ENCODE peak calls at places on chromosomes 13 and 19, in four cellular contexts. V is heart right ventricle, G is tibial nerve, J is kidney. M is an unnamed sample.
A peak's percentile ranks its signal among the peaks of the same experiment; 100 is the strongest.

GRCh38 chr19:49498475-49498874 is 2.2 kb downstream of the RPS11 start:
- DNase-seq in V (no peak), G (no peak), J (no peak), M (no peak)

GRCh38 chr13:113852536-113853517 is 11.0 kb downstream of the GAS6 start:
- DNase-seq in V (peak; percentile 3), G (no peak), J (peak; percentile 68), M (peak; percentile 66)

GRCh38 chr19:54172413-54172763 is 572 bp downstream of the TMC4 start:
- DNase-seq in V (no peak), G (no peak), J (peak; percentile 81), M (no peak)

GRCh38 chr19:38506723-38507550 is 73.4 kb downstream of the RYR1 start:
- DNase-seq in V (peak; percentile 43), G (peak; percentile 62), J (peak; percentile 89), M (peak; percentile 84)

GRCh38 chr13:112842343-112842856 is 126.6 kb upstream of the MCF2L start:
- DNase-seq in V (peak; percentile 61), G (peak; percentile 31), J (no peak), M (no peak)

GRCh38 chr19:16382775-16383543 is 58.3 kb downstream of the KLF2 start:
- DNase-seq in V (peak; percentile 94), G (peak; percentile 92), J (peak; percentile 93), M (peak; percentile 90)

GRCh38 chr13:28636078-28636477 is 22.9 kb upstream of the POMP start:
- DNase-seq in V (no peak), G (no peak), J (no peak), M (no peak)

GRCh38 chr13:114110091-114110829 is 22.2 kb downstream of the RASA3 start:
- DNase-seq in V (no peak), G (no peak), J (peak; percentile 81), M (no peak)

GRCh38 chr19:40502647-40503046 is 35.8 kb downstream of the SPTBN4 start:
- DNase-seq in V (no peak), G (no peak), J (no peak), M (no peak)

GRCh38 chr19:6697291-6697690 is 23.2 kb downstream of the C3 start:
- DNase-seq in V (no peak), G (no peak), J (peak; percentile 25), M (no peak)

GRCh38 chr13:20567881-20568528 is 1.0 kb downstream of the IFT88 start:
- DNase-seq in V (no peak), G (no peak), J (no peak), M (no peak)

GRCh38 chr19:1823020-1823419 is 10.9 kb upstream of the ATP8B3 start:
- DNase-seq in V (no peak), G (no peak), J (no peak), M (no peak)

GRCh38 chr13:29105779-29106178 is 285.6 kb downstream of the MTUS2 start:
- DNase-seq in V (no peak), G (no peak), J (no peak), M (no peak)

GRCh38 chr19:46924874-46925547 is 64.2 kb downstream of the ARHGAP35 start:
- DNase-seq in V (peak; percentile 27), G (no peak), J (no peak), M (no peak)

GRCh38 chr19:13033244-13033643 is 38.0 kb downstream of the NFIX start:
- DNase-seq in V (no peak), G (no peak), J (no peak), M (no peak)

GRCh38 chr19:3098141-3098514 is 4.0 kb downstream of the GNA11 start:
- DNase-seq in V (peak; percentile 51), G (no peak), J (peak; percentile 77), M (no peak)

GRCh38 chr19:7916137-7916907 is 1.7 kb downstream of the TGFBR3L start:
- DNase-seq in V (no peak), G (no peak), J (peak; percentile 82), M (no peak)

GRCh38 chr13:66992183-66992582 is 238.0 kb downstream of the PCDH9 start:
- DNase-seq in V (no peak), G (no peak), J (no peak), M (no peak)

GRCh38 chr19:47609885-47610545 is 1.1 kb downstream of the BICRA start:
- DNase-seq in V (peak; percentile 29), G (no peak), J (peak; percentile 88), M (no peak)

GRCh38 chr13:99362362-99362761 is 55.2 kb upstream of the GPR183 start:
- DNase-seq in V (no peak), G (no peak), J (no peak), M (no peak)

GRCh38 chr19:14786421-14786851 is 8.1 kb upstream of the ADGRE2 start:
- DNase-seq in V (no peak), G (no peak), J (peak; percentile 84), M (no peak)

DNA sequence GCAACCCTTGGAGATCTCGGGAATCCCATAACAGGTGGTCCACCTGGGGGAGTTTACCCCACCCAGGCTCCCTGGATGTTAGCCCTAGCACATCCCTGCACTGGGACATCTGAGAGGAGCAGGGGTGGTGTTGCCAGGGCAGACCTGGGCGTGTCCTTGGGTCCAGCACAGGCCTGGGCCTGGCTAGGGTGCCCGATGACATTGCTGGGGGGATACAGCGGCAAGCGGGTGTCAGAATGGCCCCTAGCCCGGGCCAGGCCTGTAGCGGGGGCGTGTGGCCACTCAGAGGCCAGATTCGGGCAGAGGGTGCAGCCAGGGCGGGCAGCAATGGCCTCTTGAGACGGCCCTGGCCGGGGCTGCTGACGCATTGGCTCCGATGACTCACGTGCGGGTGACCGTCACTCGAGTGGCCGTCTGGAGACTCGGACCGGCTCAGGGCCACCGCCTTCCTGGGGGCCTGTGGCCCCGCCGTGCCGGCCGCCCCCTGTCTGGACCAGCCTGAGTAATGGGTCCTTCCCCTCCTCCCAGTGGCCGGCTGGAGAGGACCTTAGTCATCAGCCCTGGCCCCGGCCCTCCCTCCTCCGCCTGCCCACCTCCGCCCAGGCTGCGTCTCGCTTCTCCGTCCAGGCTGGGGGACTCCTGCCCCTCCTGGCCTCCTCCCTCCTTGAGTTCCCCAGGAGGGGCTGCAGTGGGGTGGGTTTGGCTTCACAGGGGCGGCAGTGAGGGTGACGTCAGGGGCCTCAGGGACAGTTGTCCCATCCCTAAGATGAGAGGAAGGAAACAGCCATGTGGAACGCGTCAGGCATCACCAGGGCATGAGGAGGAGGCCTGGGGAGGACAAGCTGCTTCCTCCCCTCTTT is 23.2 kb upstream of the CRTC1 start:
- DNase-seq in V (peak; percentile 69), G (peak; percentile 49), J (peak; percentile 94), M (peak; percentile 97)
- H3K4me3 ChIP-seq in V (peak overlapping the region; percentile 17), G (peak overlapping the region; percentile 18), J (no peak overlapping the region), M (peak overlapping the region; percentile 55)

DNA sequence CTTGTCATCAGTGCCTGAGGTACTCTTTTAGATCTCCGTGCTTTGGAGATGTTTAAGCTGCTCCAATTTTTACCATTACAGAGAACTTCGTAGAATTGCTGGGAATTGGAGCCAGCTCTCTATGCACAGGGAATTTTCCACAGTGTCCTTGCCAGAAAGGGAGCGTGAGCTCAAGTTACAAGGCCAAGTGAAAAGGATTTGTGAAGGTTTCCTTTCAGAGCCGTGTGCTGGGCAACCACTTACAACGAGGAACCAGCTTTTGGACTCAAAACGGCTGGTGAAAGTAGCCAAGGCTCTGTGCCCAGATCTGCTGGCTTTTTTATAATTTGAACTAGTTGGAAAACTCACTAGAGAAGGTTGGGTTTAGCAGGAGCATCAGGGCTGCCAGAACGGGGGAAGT is 82.5 kb downstream of the NUFIP1 start:
- DNase-seq in V (peak; percentile 24), G (no peak), J (no peak), M (no peak)
- TF ChIP-seq CTCF in V (no peak), G (no peak), J (no peak), M (no peak)

DNA sequence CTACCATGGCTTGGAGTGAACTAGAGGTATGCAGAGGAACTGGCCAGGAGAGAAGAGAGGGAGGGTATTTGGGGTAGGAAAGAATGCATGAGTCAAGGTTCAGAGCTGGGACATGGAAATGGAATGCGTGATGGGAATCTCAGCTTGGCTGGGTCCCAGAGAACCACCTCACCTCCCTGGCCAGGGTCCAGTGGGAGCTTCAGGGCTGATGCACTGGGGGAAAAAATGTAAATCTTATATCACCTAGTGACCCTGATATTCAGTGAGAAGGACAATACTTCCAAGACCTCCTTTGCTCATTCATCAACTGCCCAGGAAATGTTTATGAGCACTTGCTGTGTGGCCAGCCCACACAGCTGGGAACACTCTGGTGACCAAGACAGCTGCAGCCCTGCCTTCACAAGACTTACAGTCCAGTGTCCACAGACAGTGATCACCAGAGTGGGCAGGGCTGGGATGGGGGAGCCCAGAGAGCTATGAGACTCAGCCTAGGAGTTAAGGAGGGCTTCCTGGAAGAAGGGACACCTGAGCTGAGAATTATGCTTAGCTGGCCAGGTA is 12.8 kb downstream of the IGSF23 start:
- DNase-seq in V (no peak), G (no peak), J (no peak), M (no peak)
- H3K27ac ChIP-seq in V (no peak overlapping the region), G (no peak overlapping the region), J (peak overlapping the region; percentile 16), M (no peak overlapping the region)

GRCh38 chr13:90721937-90722336 is 625.5 kb upstream of the MIR17HG start:
- DNase-seq in V (no peak), G (no peak), J (no peak), M (no peak)
- H3K4me3 ChIP-seq in V (no peak overlapping the region), G (no peak overlapping the region), J (no peak overlapping the region), M (no peak overlapping the region)